ENCODE peak calls at places on chromosomes 16 and 17, in seven cellular contexts. J is mucosa of descending colon, O is lower leg skin, C is kidney, P is BE2C, R is epithelial cell of esophagus, X is fibroblast of lung. M is an unnamed sample.
A peak's percentile ranks its signal among the peaks of the same experiment; 100 is the strongest.

GRCh38 chr17:50181601-50182345 is 16.0 kb downstream of the SGCA start:
- DNase-seq in J (no peak), O (no peak), C (peak; percentile 43), P (no peak), R (peak; percentile 52), X (peak; percentile 77), M (peak; percentile 68)

GRCh38 chr16:87802670-87803069 is 36.9 kb upstream of the KLHDC4 start:
- DNase-seq in J (no peak), O (no peak), C (no peak), P (no peak), R (no peak), X (no peak), M (no peak)

GRCh38 chr16:86725401-86725800 is 147.1 kb downstream of the FOXL1 start:
- DNase-seq in J (no peak), O (no peak), C (no peak), P (no peak), R (no peak), X (no peak), M (no peak)

GRCh38 chr16:10601444-10602401 is 21.3 kb upstream of the EMP2 start:
- DNase-seq in J (peak; percentile 75), O (no peak), C (no peak), P (no peak), R (no peak), X (no peak), M (peak; percentile 34)

GRCh38 chr17:60652484-60653247 is 25.0 kb upstream of the BCAS3 start:
- DNase-seq in J (no peak), O (no peak), C (no peak), P (no peak), R (no peak), X (no peak), M (no peak)

GRCh38 chr17:39999067-39999466 is 16.2 kb upstream of the CSF3 start:
- DNase-seq in J (no peak), O (no peak), C (no peak), P (no peak), R (no peak), X (peak; percentile 29), M (no peak)

GRCh38 chr16:84404324-84404723 is 36.0 kb downstream of the ATP2C2 start:
- DNase-seq in J (no peak), O (no peak), C (no peak), P (no peak), R (no peak), X (no peak), M (no peak)

GRCh38 chr17:72392056-72393010 is 271.5 kb downstream of the SOX9 start:
- DNase-seq in J (no peak), O (no peak), C (peak; percentile 88), P (no peak), R (peak; percentile 41), X (peak; percentile 82), M (peak; percentile 71)

GRCh38 chr17:81096741-81097133 is 61.8 kb downstream of the BAIAP2 start:
- DNase-seq in J (no peak), O (no peak), C (no peak), P (no peak), R (no peak), X (no peak), M (no peak)

GRCh38 chr16:17351471-17352045 is 119.2 kb downstream of the XYLT1 start:
- DNase-seq in J (no peak), O (peak; percentile 21), C (peak; percentile 30), P (no peak), R (no peak), X (no peak), M (no peak)

GRCh38 chr16:66927012-66927436 is 1.7 kb upstream of the RRAD start:
- DNase-seq in J (no peak), O (no peak), C (peak; percentile 81), P (peak; percentile 38), R (peak; percentile 51), X (peak; percentile 91), M (peak; percentile 81)

GRCh38 chr17:61568219-61569072 is 22.6 kb downstream of the NACA2 start:
- DNase-seq in J (no peak), O (no peak), C (no peak), P (no peak), R (peak; percentile 90), X (no peak), M (no peak)

GRCh38 chr16:78446486-78446885 is 347.0 kb downstream of the WWOX start:
- DNase-seq in J (no peak), O (no peak), C (no peak), P (no peak), R (no peak), X (no peak), M (no peak)

GRCh38 chr16:88806491-88807111 is 3.0 kb downstream of the CDT1 start:
- DNase-seq in J (no peak), O (no peak), C (peak; percentile 79), P (no peak), R (no peak), X (no peak), M (no peak)

GRCh38 chr17:57201481-57201880 is 54.8 kb upstream of the MSI2 start:
- DNase-seq in J (no peak), O (no peak), C (no peak), P (no peak), R (no peak), X (no peak), M (no peak)

GRCh38 chr17:73347355-73347754 is 35.6 kb upstream of the CDC42EP4 start:
- DNase-seq in J (no peak), O (no peak), C (no peak), P (no peak), R (no peak), X (no peak), M (peak; percentile 24)

GRCh38 chr16:14050297-14051027 is 20.7 kb upstream of the MRTFB start:
- DNase-seq in J (no peak), O (peak; percentile 56), C (no peak), P (no peak), R (peak; percentile 76), X (peak; percentile 49), M (no peak)

GRCh38 chr17:14737984-14738651 is 437.2 kb downstream of the HS3ST3B1 start:
- DNase-seq in J (no peak), O (peak; percentile 89), C (peak; percentile 72), P (no peak), R (peak; percentile 100), X (peak; percentile 82), M (peak; percentile 93)

GRCh38 chr16:79653337-79654000 is 52.9 kb upstream of the MAF start:
- DNase-seq in J (peak; percentile 43), O (no peak), C (peak; percentile 94), P (no peak), R (peak; percentile 77), X (peak; percentile 37), M (no peak)

GRCh38 chr16:88197481-88198456 is 185.0 kb upstream of the ZNF469 start:
- DNase-seq in J (no peak), O (peak; percentile 62), C (peak; percentile 35), P (peak; percentile 58), R (no peak), X (no peak), M (no peak)

GRCh38 chr17:73643012-73643845 is 1.0 kb downstream of the SDK2 start:
- DNase-seq in J (peak; percentile 69), O (no peak), C (peak; percentile 79), P (peak; percentile 65), R (peak; percentile 52), X (peak; percentile 4), M (no peak)

GRCh38 chr17:17940451-17940911 is 31.7 kb downstream of the TOM1L2 start:
- DNase-seq in J (no peak), O (no peak), C (no peak), P (peak; percentile 20), R (no peak), X (peak; percentile 90), M (peak; percentile 50)

GRCh38 chr16:68707341-68708152 is 29.5 kb upstream of the CDH1 start:
- DNase-seq in J (peak; percentile 83), O (peak; percentile 88), C (peak; percentile 95), P (peak; percentile 17), R (peak; percentile 96), X (peak; percentile 77), M (no peak)
- TF ChIP-seq CTCF in J (no peak), O (no peak), C (peak; percentile 14), P (no peak), R (peak; percentile 44), X (no peak), M (peak; percentile 7)

DNA sequence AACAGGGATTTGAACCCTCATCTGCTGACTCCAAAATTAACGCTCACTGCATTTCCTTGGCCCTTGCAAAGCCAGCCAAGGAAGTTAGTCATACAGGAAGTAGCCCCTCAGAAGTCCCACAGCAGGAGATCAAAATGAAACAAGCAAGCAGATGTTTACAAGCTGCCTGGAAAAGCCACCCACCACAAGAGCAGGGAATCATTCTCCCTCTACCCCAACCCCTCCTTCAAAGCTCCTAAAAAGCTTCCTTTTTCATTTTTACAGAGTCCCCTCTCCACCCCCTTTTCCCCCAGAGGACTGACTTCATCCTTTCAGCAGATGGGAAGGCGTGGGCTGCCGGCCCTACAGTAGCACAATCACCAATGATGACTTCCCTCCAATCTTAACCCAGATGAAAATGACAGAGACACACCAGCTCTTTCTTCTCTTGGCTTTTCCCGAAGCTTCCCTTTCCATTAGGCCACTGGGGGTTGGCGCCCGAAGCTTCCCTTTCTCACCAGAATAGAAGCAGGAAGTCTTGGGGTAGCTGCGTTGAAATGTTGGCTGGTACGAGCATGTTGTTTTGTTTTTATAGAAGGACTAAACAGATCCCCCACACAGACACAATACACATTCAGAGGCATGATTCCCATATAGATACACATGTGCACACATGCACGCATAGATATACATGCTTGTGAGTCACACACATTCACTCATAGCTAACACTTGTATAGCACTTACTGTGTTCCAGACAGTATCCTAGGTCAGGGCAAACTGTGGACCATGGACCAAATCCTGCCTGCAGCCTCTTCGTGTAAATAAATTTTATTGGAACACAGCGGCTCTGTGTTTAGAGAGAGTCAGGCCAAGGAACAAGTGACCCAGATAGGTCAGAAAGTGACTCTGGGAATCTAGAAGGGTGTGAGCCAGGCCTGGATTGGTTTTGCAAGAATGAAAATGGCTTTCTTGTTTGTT is 17.4 kb downstream of the ITPRIPL2 start:
- DNase-seq in J (no peak), O (peak; percentile 92), C (peak; percentile 70), P (no peak), R (peak; percentile 58), X (peak; percentile 84), M (peak; percentile 58)
- H3K4me3 ChIP-seq in J (no peak overlapping the region), O (no peak overlapping the region), C (no peak overlapping the region), P (no peak overlapping the region), R (no peak overlapping the region), X (peak overlapping the region; percentile 26), M (no peak overlapping the region)

DNA sequence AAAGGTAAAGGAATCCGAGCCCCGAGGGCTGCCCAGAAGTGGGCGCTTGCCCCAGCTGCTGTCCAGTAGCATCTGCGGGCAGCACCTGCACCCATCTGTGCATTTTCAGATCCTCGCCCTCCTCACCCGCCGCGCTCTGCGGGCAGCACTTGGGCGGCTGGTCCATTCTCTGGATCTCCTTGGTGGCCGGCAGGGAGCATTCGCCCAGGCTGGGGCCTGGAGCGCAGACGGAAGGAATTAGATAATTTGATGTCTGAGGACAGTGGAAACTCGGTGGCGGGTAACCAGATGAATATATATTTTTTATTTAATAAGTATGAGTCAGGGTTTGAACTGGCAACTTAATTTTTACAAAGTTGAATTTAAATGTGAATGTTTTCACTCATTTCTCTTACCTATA is 88.5 kb downstream of the NPIPB11 start:
- DNase-seq in J (no peak), O (peak; percentile 83), C (no peak), P (no peak), R (no peak), X (no peak), M (no peak)
- TF ChIP-seq CTCF in J (no peak), O (no peak), C (no peak), P (no peak), R (peak; percentile 3), X (peak; percentile 20), M (no peak)

GRCh38 chr17:29918016-29918415 is 12.0 kb downstream of the SSH2 start:
- DNase-seq in J (no peak), O (no peak), C (no peak), P (no peak), R (no peak), X (no peak), M (no peak)

GRCh38 chr17:29914819-29915537 is 15.1 kb downstream of the SSH2 start:
- DNase-seq in J (no peak), O (no peak), C (no peak), P (no peak), R (no peak), X (no peak), M (no peak)

GRCh38 chr17:29918922-29919856 is 10.8 kb downstream of the SSH2 start:
- DNase-seq in J (no peak), O (no peak), C (no peak), P (no peak), R (peak; percentile 83), X (peak; percentile 92), M (peak; percentile 51)
- H3K4me3 ChIP-seq in J (no peak overlapping the region), O (no peak overlapping the region), C (no peak overlapping the region), P (no peak overlapping the region), R (no peak overlapping the region), X (no peak overlapping the region), M (no peak overlapping the region)